ENCODE peak calls at places on chromosomes 2 and 18, in four cellular contexts. One of them, this sample, is unnamed.

GRCh38 chr2:64990823-64991222 is 1.6 kb downstream of the SLC1A4 start:
- DNase-seq in colonic mucosa: no peak
- DNase-seq in thoracic aorta: no peak
- DNase-seq in Right ventricle myocardium superior: no peak
- DNase-seq in this sample: no peak

GRCh38 chr18:80200171-80200931 is 47.0 kb downstream of the PARD6G start:
- DNase-seq in Right ventricle myocardium superior: no peak
- DNase-seq in thoracic aorta: no peak
- DNase-seq in colonic mucosa: no peak
- DNase-seq in this sample: no peak

GRCh38 chr18:77223653-77224052 is 26.0 kb upstream of the GALR1 start:
- DNase-seq in Right ventricle myocardium superior: no peak
- DNase-seq in thoracic aorta: no peak
- DNase-seq in colonic mucosa: no peak
- DNase-seq in this sample: no peak

GRCh38 chr2:28697602-28698149 is 54.0 kb upstream of the PPP1CB start:
- DNase-seq in colonic mucosa: no peak
- DNase-seq in thoracic aorta: no peak
- DNase-seq in Right ventricle myocardium superior: no peak
- DNase-seq in this sample: no peak

GRCh38 chr2:166410828-166411472 is 35.2 kb upstream of the SCN9A start:
- DNase-seq in colonic mucosa: no peak
- DNase-seq in Right ventricle myocardium superior: no peak
- DNase-seq in thoracic aorta: no peak
- DNase-seq in this sample: no peak

GRCh38 chr18:61743775-61744531 is 148.9 kb downstream of the RNF152 start:
- DNase-seq in colonic mucosa: no peak
- DNase-seq in Right ventricle myocardium superior: peak
- DNase-seq in thoracic aorta: no peak
- DNase-seq in this sample: no peak

GRCh38 chr2:174342600-174343342 is 8.0 kb downstream of the SP9 start:
- DNase-seq in colonic mucosa: no peak
- DNase-seq in Right ventricle myocardium superior: peak
- DNase-seq in thoracic aorta: no peak
- DNase-seq in this sample: no peak

GRCh38 chr2:48114256-48114655 is 208.0 kb upstream of the FBXO11 start:
- DNase-seq in thoracic aorta: no peak
- DNase-seq in Right ventricle myocardium superior: no peak
- DNase-seq in colonic mucosa: peak
- DNase-seq in this sample: no peak

GRCh38 chr2:75570948-75571729 is 10.4 kb upstream of the EVA1A start:
- DNase-seq in Right ventricle myocardium superior: no peak
- DNase-seq in colonic mucosa: no peak
- DNase-seq in thoracic aorta: no peak
- DNase-seq in this sample: no peak

GRCh38 chr2:202452744-202453143 is 76.6 kb downstream of the BMPR2 start:
- DNase-seq in thoracic aorta: no peak
- DNase-seq in Right ventricle myocardium superior: no peak
- DNase-seq in colonic mucosa: no peak
- DNase-seq in this sample: no peak

GRCh38 chr2:44268259-44268649 is 7.0 kb upstream of the SLC3A1 start:
- DNase-seq in Right ventricle myocardium superior: no peak
- DNase-seq in colonic mucosa: no peak
- DNase-seq in thoracic aorta: no peak
- DNase-seq in this sample: no peak

GRCh38 chr2:213545964-213546363 is 261.7 kb downstream of the SPAG16 start:
- DNase-seq in Right ventricle myocardium superior: no peak
- DNase-seq in thoracic aorta: no peak
- DNase-seq in colonic mucosa: no peak
- DNase-seq in this sample: no peak

GRCh38 chr2:41337956-41338355 is 709.9 kb upstream of the PKDCC start:
- DNase-seq in Right ventricle myocardium superior: no peak
- DNase-seq in colonic mucosa: no peak
- DNase-seq in thoracic aorta: no peak
- DNase-seq in this sample: no peak